ENCODE peak calls at places on chromosomes 11 and 22, in six cellular contexts. G, C, J, B, I and E are unnamed samples.

GRCh38 chr11:117663389-117663788 is 133.6 kb downstream of the DSCAML1 start:
- DNase-seq in G (no peak), C (no peak), J (no peak), B (no peak), I (no peak), E (no peak)

GRCh38 chr22:25651332-25651731 is 86.9 kb downstream of the GRK3 start:
- DNase-seq in G (no peak), C (no peak), J (no peak), B (no peak), I (no peak), E (no peak)

GRCh38 chr22:49886346-49887073 is 31.7 kb downstream of the ALG12 start:
- DNase-seq in G (no peak), C (no peak), J (no peak), B (no peak), I (no peak), E (no peak)

GRCh38 chr11:31817621-31818493 is 6.7 kb upstream of the PAX6 start:
- DNase-seq in G (no peak), C (peak), J (no peak), B (peak), I (no peak), E (peak)

GRCh38 chr11:70597006-70597555 is 198.8 kb downstream of the CTTN start:
- DNase-seq in G (no peak), C (no peak), J (no peak), B (no peak), I (no peak), E (peak)

GRCh38 chr11:12216542-12217422 is 106.4 kb downstream of the MICAL2 start:
- DNase-seq in G (no peak), C (peak), J (peak), B (no peak), I (peak), E (no peak)

GRCh38 chr22:44423556-44423955 is 74.5 kb downstream of the RTL6 start:
- DNase-seq in G (no peak), C (peak), J (no peak), B (no peak), I (no peak), E (no peak)

GRCh38 chr11:68396526-68396925 is 64.0 kb upstream of the PPP6R3 start:
- DNase-seq in G (no peak), C (no peak), J (no peak), B (no peak), I (no peak), E (peak)

GRCh38 chr11:69183613-69184012 is 27.9 kb downstream of the SMIM38 start:
- DNase-seq in G (no peak), C (no peak), J (no peak), B (no peak), I (no peak), E (peak)

GRCh38 chr11:119880143-119880542 is 151.1 kb upstream of the NECTIN1 start:
- DNase-seq in G (no peak), C (no peak), J (no peak), B (no peak), I (no peak), E (no peak)

GRCh38 chr11:114822038-114822437 is 143.7 kb downstream of the NXPE2 start:
- DNase-seq in G (no peak), C (no peak), J (no peak), B (no peak), I (no peak), E (no peak)

GRCh38 chr11:115544422-115544821 is 40.2 kb upstream of the CADM1 start:
- DNase-seq in G (no peak), C (no peak), J (no peak), B (no peak), I (no peak), E (no peak)

GRCh38 chr11:9573775-9574555 is 495 bp downstream of the WEE1 start:
- DNase-seq in G (no peak), C (peak), J (no peak), B (no peak), I (no peak), E (peak)

GRCh38 chr22:37563153-37564081 is 3.1 kb downstream of the CDC42EP1 start:
- DNase-seq in G (peak), C (no peak), J (peak), B (peak), I (peak), E (peak)

GRCh38 chr11:117281159-117281558 is 10.0 kb upstream of the BACE1-AS start:
- DNase-seq in G (peak), C (no peak), J (peak), B (no peak), I (peak), E (peak)

GRCh38 chr22:36369004-36369921 is 18.5 kb downstream of the MYH9 start:
- DNase-seq in G (no peak), C (no peak), J (no peak), B (no peak), I (peak), E (peak)

GRCh38 chr11:112995423-112996084 is 34.3 kb downstream of the NCAM1 start:
- DNase-seq in G (no peak), C (no peak), J (no peak), B (no peak), I (no peak), E (no peak)

GRCh38 chr22:33465554-33465953 is 407.4 kb upstream of the SYN3 start:
- DNase-seq in G (no peak), C (no peak), J (no peak), B (no peak), I (no peak), E (no peak)

GRCh38 chr22:40463727-40464126 is 93.3 kb downstream of the SGSM3 start:
- DNase-seq in G (no peak), C (no peak), J (no peak), B (no peak), I (no peak), E (no peak)

GRCh38 chr11:71182791-71183556 is 69.4 kb downstream of the SHANK2 start:
- DNase-seq in G (no peak), C (no peak), J (no peak), B (no peak), I (no peak), E (no peak)

DNA sequence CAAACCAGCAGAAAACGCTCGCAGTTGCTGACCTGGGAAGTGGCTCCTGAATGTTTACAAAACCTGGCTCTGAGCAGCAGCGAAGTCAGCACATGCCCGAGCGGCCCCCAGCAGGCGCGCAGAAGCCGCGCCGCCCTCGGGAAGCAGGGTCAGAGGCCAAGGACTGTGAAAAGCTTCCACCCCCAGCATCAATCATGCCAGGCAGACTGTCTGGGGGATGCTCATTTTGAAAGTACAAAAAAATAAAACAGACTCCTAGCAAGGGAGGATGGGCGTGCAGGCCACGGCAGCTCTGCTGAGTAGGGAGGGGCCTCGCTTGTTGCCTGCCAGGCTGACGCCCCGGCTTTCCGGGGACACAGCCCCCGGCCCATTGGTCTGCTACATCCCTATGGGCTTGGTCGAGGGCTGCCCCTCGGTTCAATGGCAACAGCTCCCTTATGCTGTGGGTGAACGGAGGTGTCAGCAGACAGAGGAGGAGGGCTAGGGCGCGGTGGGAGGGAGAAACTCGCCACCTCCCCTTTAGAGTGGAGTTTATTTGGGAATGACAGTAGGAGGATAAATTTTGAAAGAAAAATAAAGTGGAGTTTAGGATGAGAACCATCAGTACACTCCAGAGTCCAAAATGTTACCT is 37.7 kb upstream of the GNB1L start:
- DNase-seq in G (no peak), C (peak), J (peak), B (no peak), I (peak), E (no peak)
- H2AFZ ChIP-seq in G (no peak), C (peak), J (no peak), B (peak), I (peak), E (no peak)

GRCh38 chr11:84564180-84564866 is 1062.8 kb downstream of the DLG2 start:
- DNase-seq in G (peak), C (peak), J (peak), B (peak), I (peak), E (peak)

GRCh38 chr11:84566681-84567080 is 1060.5 kb downstream of the DLG2 start:
- DNase-seq in G (no peak), C (no peak), J (no peak), B (no peak), I (no peak), E (no peak)

GRCh38 chr11:84563356-84563755 is 1063.8 kb downstream of the DLG2 start:
- DNase-seq in G (no peak), C (no peak), J (no peak), B (no peak), I (no peak), E (no peak)

GRCh38 chr11:84564867-84565184 is 1062.3 kb downstream of the DLG2 start:
- DNase-seq in G (no peak), C (no peak), J (no peak), B (no peak), I (no peak), E (no peak)
- TF ChIP-seq CTCF in G (no peak), C (no peak), J (no peak), B (no peak), I (no peak), E (no peak)

GRCh38 chr22:46518038-46518437 is 19.4 kb downstream of the CELSR1 start:
- DNase-seq in G (no peak), C (no peak), J (no peak), B (no peak), I (no peak), E (no peak)

GRCh38 chr22:46517255-46517761 is 20.1 kb downstream of the CELSR1 start:
- DNase-seq in G (no peak), C (no peak), J (no peak), B (no peak), I (no peak), E (peak)

GRCh38 chr22:46519377-46519776 is 18.0 kb downstream of the CELSR1 start:
- DNase-seq in G (no peak), C (no peak), J (no peak), B (no peak), I (no peak), E (peak)

GRCh38 chr22:46516638-46517037 is 20.8 kb downstream of the CELSR1 start:
- DNase-seq in G (no peak), C (no peak), J (no peak), B (no peak), I (no peak), E (peak)

GRCh38 chr22:46518542-46519325 is 18.7 kb downstream of the CELSR1 start:
- DNase-seq in G (no peak), C (no peak), J (no peak), B (no peak), I (no peak), E (peak)
- H2AFZ ChIP-seq in G (no peak), C (no peak), J (no peak), B (no peak), I (no peak), E (no peak)

GRCh38 chr11:94968334-94968958 is 4.9 kb downstream of the CWC15 start:
- DNase-seq in G (no peak), C (peak), J (peak), B (peak), I (peak), E (peak)
- TF ChIP-seq CTCF in G (peak), C (peak), J (peak), B (no peak), I (peak), E (peak)

GRCh38 chr11:35033011-35033410 is 106.0 kb upstream of the CD44 start:
- DNase-seq in G (no peak), C (no peak), J (no peak), B (no peak), I (no peak), E (no peak)
- H2AFZ ChIP-seq in G (peak), C (no peak), J (no peak), B (no peak), I (no peak), E (no peak)

GRCh38 chr22:43228330-43228729 is 41.4 kb upstream of the TTLL12 start:
- DNase-seq in G (peak), C (peak), J (peak), B (peak), I (peak), E (no peak)
- TF ChIP-seq CTCF in G (peak), C (peak), J (peak), B (peak), I (peak), E (peak)